ENCODE peak calls at places on chromosomes 1 and 21, in four cellular contexts. O is DMS153, W is colonic mucosa, N is NCI-H2081. K is an unnamed sample.

GRCh38 chr1:10663668-10664035 is 132.8 kb downstream of the CASZ1 start:
- DNase-seq in O (no peak), W (no peak), N (no peak), K (no peak)

GRCh38 chr1:201594575-201595245 is 55.8 kb downstream of the NAV1 start:
- DNase-seq in O (no peak), W (no peak), N (no peak), K (no peak)

GRCh38 chr1:199242162-199242561 is 603.3 kb downstream of the PTPRC start:
- DNase-seq in O (no peak), W (no peak), N (no peak), K (no peak)

GRCh38 chr21:37365657-37366487 is 701 bp upstream of the DYRK1A start:
- DNase-seq in O (no peak), W (peak), N (peak), K (no peak)

GRCh38 chr1:176843352-176844297 is 320.9 kb downstream of the ASTN1 start:
- DNase-seq in O (peak), W (no peak), N (peak), K (peak)

GRCh38 chr21:34526618-34527290 is 14.7 kb upstream of the KCNE1 start:
- DNase-seq in O (no peak), W (peak), N (no peak), K (peak)

GRCh38 chr1:214280386-214281029 is 451 bp upstream of the SMYD2 start:
- DNase-seq in O (no peak), W (peak), N (peak), K (no peak)

GRCh38 chr1:57483954-57484353 is 60.1 kb upstream of the DAB1 start:
- DNase-seq in O (no peak), W (no peak), N (no peak), K (no peak)

GRCh38 chr1:47569261-47569660 is 131.4 kb downstream of the FOXD2 start:
- DNase-seq in O (no peak), W (no peak), N (no peak), K (no peak)

GRCh38 chr1:87131809-87132663 is 196.6 kb upstream of the LMO4 start:
- DNase-seq in O (peak), W (peak), N (peak), K (no peak)

GRCh38 chr21:36584980-36585940 is 105.3 kb upstream of the CLDN14 start:
- DNase-seq in O (no peak), W (no peak), N (no peak), K (no peak)

GRCh38 chr1:44855742-44856141 is 12.7 kb upstream of the PTCH2 start:
- DNase-seq in O (no peak), W (no peak), N (no peak), K (no peak)

GRCh38 chr1:6134206-6134605 is 45.9 kb downstream of the CHD5 start:
- DNase-seq in O (no peak), W (no peak), N (no peak), K (no peak)

GRCh38 chr1:27306892-27307850 is 14.8 kb upstream of the TMEM222 start:
- DNase-seq in O (no peak), W (no peak), N (no peak), K (no peak)

GRCh38 chr1:107750364-107750959 is 214.5 kb downstream of the VAV3 start:
- DNase-seq in O (peak), W (peak), N (peak), K (peak)

GRCh38 chr1:71027991-71028390 is 19.6 kb downstream of the PTGER3 start:
- DNase-seq in O (no peak), W (no peak), N (no peak), K (no peak)

GRCh38 chr1:206974154-206974553 is 3.9 kb upstream of the FCAMR start:
- DNase-seq in O (no peak), W (no peak), N (no peak), K (no peak)

GRCh38 chr1:200626853-200627534 is 6.4 kb upstream of the KIF14 start:
- DNase-seq in O (no peak), W (no peak), N (no peak), K (no peak)

GRCh38 chr1:214901718-214902117 is 180.8 kb upstream of the KCNK2 start:
- DNase-seq in O (no peak), W (no peak), N (no peak), K (no peak)

GRCh38 chr21:46060596-46061061 is 37.3 kb upstream of the COL6A2 start:
- DNase-seq in O (no peak), W (peak), N (no peak), K (peak)

GRCh38 chr1:23282967-23283366 is 61.1 kb downstream of the HNRNPR start:
- DNase-seq in O (no peak), W (no peak), N (no peak), K (peak)

GRCh38 chr1:241336335-241336734 is 20.7 kb downstream of the RGS7 start:
- DNase-seq in O (no peak), W (no peak), N (no peak), K (peak)

GRCh38 chr21:42155045-42155855 is 63.7 kb upstream of the ABCG1 start:
- DNase-seq in O (no peak), W (no peak), N (no peak), K (no peak)

GRCh38 chr1:166489670-166490436 is 323.1 kb upstream of the FAM78B start:
- DNase-seq in O (peak), W (peak), N (no peak), K (no peak)

GRCh38 chr1:217495249-217495648 is 135.6 kb downstream of the GPATCH2 start:
- DNase-seq in O (no peak), W (no peak), N (no peak), K (no peak)

GRCh38 chr1:72140222-72140621 is 142.1 kb downstream of the NEGR1 start:
- DNase-seq in O (no peak), W (no peak), N (no peak), K (no peak)

GRCh38 chr1:206766251-206766856 is 4.2 kb upstream of the IL19 start:
- DNase-seq in O (no peak), W (peak), N (no peak), K (peak)

GRCh38 chr1:18972531-18972930 is 16.1 kb upstream of the IFFO2 start:
- DNase-seq in O (no peak), W (no peak), N (no peak), K (no peak)

GRCh38 chr1:101004666-101005065 is 20.9 kb downstream of the DPH5 start:
- DNase-seq in O (no peak), W (no peak), N (no peak), K (no peak)

GRCh38 chr21:45318556-45319341 is 31.1 kb upstream of the POFUT2 start:
- DNase-seq in O (no peak), W (no peak), N (no peak), K (no peak)

GRCh38 chr1:100810360-100810759 is 84.3 kb downstream of the EXTL2 start:
- DNase-seq in O (no peak), W (no peak), N (no peak), K (no peak)

GRCh38 chr21:39441502-39442475 is 3.8 kb downstream of the LCA5L start:
- DNase-seq in O (peak), W (no peak), N (peak), K (no peak)

GRCh38 chr1:202462342-202463076 is 114.0 kb downstream of the PPP1R12B start:
- DNase-seq in O (no peak), W (peak), N (no peak), K (no peak)

GRCh38 chr1:26302733-26303405 is 3.6 kb downstream of the UBXN11 start:
- DNase-seq in O (no peak), W (no peak), N (no peak), K (no peak)

GRCh38 chr1:117346206-117346928 is 20.9 kb upstream of the MAN1A2 start:
- DNase-seq in O (peak), W (no peak), N (peak), K (no peak)

GRCh38 chr1:243946946-243947345 is 96.9 kb upstream of the AKT3 start:
- DNase-seq in O (no peak), W (no peak), N (no peak), K (no peak)

GRCh38 chr1:176897350-176898236 is 266.9 kb downstream of the ASTN1 start:
- DNase-seq in O (peak), W (peak), N (peak), K (peak)

GRCh38 chr21:44920694-44921604 is at the start of gene ITGB2:
- DNase-seq in O (no peak), W (no peak), N (no peak), K (no peak)

GRCh38 chr1:37765937-37766664 is 1.2 kb upstream of the EPHA10 start:
- DNase-seq in O (no peak), W (no peak), N (peak), K (no peak)

GRCh38 chr1:160373696-160374095 is 6.8 kb downstream of the NHLH1 start:
- DNase-seq in O (no peak), W (no peak), N (no peak), K (no peak)